ENCODE peak calls at places on chromosomes 11 and 22, in ten cellular contexts. W is HCT116, C is psoas muscle, F is transverse colon, V is OCI-LY7, A is endothelial cell of umbilical vein, Q is lung, P is A673, Z is neural progenitor cell, B is hepatocyte. M is an unnamed sample. For H3K36me3, the result is how much of the 10 kb centered on the place peaks cover.

GRCh38 chr22:31272522-31273446 is 19.5 kb downstream of the PIK3IP1 start:
- DNase-seq in B (peak), Z (peak), Q (peak), V (peak), W (peak), F (peak), P (peak), C (no peak), A (peak), M (no peak)

GRCh38 chr11:8090756-8091155 is 9.7 kb downstream of the TUB start:
- DNase-seq in A (peak), P (peak), V (peak), W (peak), F (no peak), Z (peak), Q (no peak), C (no peak), B (peak), M (no peak)

GRCh38 chr22:41048791-41049717 is 43.3 kb upstream of the EP300 start:
- DNase-seq in V (no peak), B (peak), C (peak), F (peak), A (peak), P (peak), W (no peak), Q (peak), Z (peak), M (peak)

GRCh38 chr11:69891421-69892236 is 72.4 kb upstream of the FGF3 start:
- DNase-seq in B (no peak), Z (no peak), A (no peak), W (no peak), V (no peak), C (peak), Q (no peak), F (peak), P (no peak), M (no peak)

GRCh38 chr11:133980665-133981064 is 23.9 kb upstream of the IGSF9B start:
- DNase-seq in W (no peak), P (no peak), C (no peak), A (no peak), Z (no peak), F (no peak), Q (no peak), B (no peak), V (no peak), M (no peak)

GRCh38 chr22:39434243-39434653 is 22.6 kb upstream of the MGAT3 start:
- DNase-seq in C (peak), Q (no peak), V (no peak), F (no peak), P (no peak), Z (no peak), W (no peak), B (no peak), A (no peak), M (no peak)

GRCh38 chr11:35036642-35037041 is 102.3 kb upstream of the CD44 start:
- DNase-seq in F (no peak), W (no peak), B (no peak), P (no peak), Q (no peak), C (no peak), V (no peak), A (no peak), Z (no peak), M (no peak)

GRCh38 chr11:67071420-67072284 is 15.0 kb downstream of the RHOD start:
- DNase-seq in Z (peak), B (peak), C (peak), A (peak), V (peak), W (no peak), P (peak), F (peak), Q (peak), M (no peak)

GRCh38 chr11:131969261-131969660 is 598.8 kb downstream of the NTM start:
- DNase-seq in C (no peak), W (no peak), A (no peak), V (no peak), P (no peak), B (no peak), Z (no peak), Q (no peak), F (no peak), M (no peak)

GRCh38 chr11:34840736-34841386 is 75.3 kb downstream of the APIP start:
- DNase-seq in A (peak), B (peak), F (peak), P (peak), Z (peak), V (peak), C (no peak), W (peak), Q (peak), M (no peak)

GRCh38 chr11:28860898-28861297 is 752.7 kb downstream of the METTL15 start:
- DNase-seq in A (peak), P (peak), W (peak), B (peak), Q (no peak), Z (no peak), V (no peak), F (no peak), C (no peak), M (no peak)

GRCh38 chr11:91608662-91609061 is 616.0 kb upstream of the FAT3 start:
- DNase-seq in B (no peak), A (peak), W (no peak), C (no peak), Z (no peak), F (no peak), Q (no peak), P (no peak), V (no peak), M (no peak)

GRCh38 chr11:76161261-76161961 is 44.9 kb downstream of the WNT11 start:
- DNase-seq in B (peak), Q (no peak), P (no peak), Z (peak), W (no peak), V (no peak), F (no peak), C (no peak), A (no peak), M (no peak)

GRCh38 chr11:103662880-103663279 is 373.6 kb upstream of the DDI1 start:
- DNase-seq in V (peak), Z (no peak), Q (no peak), W (no peak), P (no peak), A (peak), B (no peak), C (no peak), F (no peak), M (no peak)

GRCh38 chr11:63998558-63999348 is 12.5 kb downstream of the OTUB1 start:
- DNase-seq in Z (peak), A (no peak), V (no peak), B (no peak), Q (no peak), C (no peak), F (no peak), P (no peak), W (no peak), M (no peak)
- H3K4me3 ChIP-seq in Z (peak), A (no peak), V (no peak), B (no peak), Q (no peak), C (peak), F (no peak), P (no peak), W (no peak), M (no peak)

GRCh38 chr22:44326549-44326881 is 13.8 kb upstream of the SHISAL1 start:
- DNase-seq in A (no peak), P (no peak), Q (no peak), V (no peak), F (no peak), W (no peak), Z (no peak), C (no peak), B (no peak), M (no peak)

GRCh38 chr22:44328326-44328725 is 15.6 kb upstream of the SHISAL1 start:
- DNase-seq in Z (no peak), C (no peak), P (no peak), Q (no peak), A (no peak), V (no peak), W (no peak), F (no peak), B (no peak), M (no peak)

GRCh38 chr22:44329179-44329796 is 16.5 kb upstream of the SHISAL1 start:
- DNase-seq in F (peak), P (peak), W (no peak), Z (no peak), Q (no peak), B (no peak), C (no peak), V (peak), A (no peak), M (no peak)

GRCh38 chr22:44328762-44329161 is 16.0 kb upstream of the SHISAL1 start:
- DNase-seq in W (no peak), F (no peak), A (no peak), C (no peak), Z (no peak), V (peak), Q (no peak), B (no peak), P (no peak), M (no peak)

DNA sequence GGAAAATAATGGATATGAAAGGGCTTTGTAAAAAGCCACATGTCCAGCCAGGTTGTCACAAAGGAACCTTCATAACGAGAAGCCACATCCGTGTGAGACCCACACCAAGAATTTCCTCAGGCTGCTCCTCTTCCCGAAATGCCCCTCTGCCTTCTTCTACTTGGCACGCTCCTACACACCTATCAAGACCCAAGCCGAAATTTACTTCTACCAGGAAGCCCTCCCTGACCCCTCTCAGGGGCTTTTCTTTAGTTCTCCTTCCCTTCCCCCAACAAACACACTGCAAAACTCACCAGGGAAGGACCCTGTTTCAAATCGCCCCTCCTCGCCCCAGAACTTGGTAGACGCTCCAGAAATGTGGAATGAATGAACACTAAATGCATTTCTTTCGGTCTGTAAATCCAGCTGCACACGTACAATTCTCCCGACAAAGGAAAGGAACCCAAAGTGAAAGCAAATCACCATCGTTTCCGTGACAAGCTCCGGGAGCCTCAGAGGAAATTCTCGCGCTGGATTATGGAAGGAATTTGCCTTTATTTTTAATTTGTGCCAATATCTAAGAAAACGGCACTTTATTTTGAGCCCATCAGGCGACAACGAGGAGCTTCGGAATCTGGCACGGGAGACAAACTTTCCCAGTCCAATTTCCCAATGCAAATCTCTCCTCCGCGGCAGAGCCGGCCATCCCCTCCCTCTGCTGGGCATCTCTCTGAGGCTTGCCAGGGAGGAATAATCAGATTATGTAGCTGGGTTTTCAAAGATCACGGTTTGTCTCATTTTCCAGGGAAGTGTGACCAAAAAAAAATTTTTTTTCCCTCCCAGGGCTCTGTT is 13.2 kb upstream of the SHISAL1 start:
- DNase-seq in P (peak), W (no peak), V (no peak), Z (peak), Q (no peak), B (no peak), A (peak), C (no peak), F (no peak), M (no peak)
- TF ChIP-seq CTCF in P (peak), W (no peak), V (no peak), Z (peak), Q (no peak), B (peak), A (peak), C (no peak), F (peak), M (peak)

DNA sequence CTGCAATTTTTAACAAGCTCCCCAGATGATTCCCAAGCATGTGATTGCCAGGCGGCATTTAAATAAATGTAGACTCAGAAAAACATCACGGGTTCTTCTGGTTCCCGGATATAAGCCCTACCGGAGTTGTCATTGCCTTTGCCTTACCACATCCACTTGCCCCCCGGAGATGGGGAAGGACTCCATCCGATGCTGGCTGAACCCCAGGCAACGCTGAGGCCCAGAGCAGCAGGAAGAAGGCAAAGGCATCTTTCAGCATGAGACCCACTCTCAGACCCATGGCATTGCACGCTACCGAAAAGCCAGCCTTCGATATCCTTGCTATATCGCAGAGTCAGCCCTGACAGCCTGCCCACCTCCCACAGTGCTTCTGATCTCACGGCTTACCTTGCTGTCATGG is 134.1 kb downstream of the DSCAML1 start:
- DNase-seq in P (no peak), Q (no peak), V (no peak), W (no peak), B (no peak), C (no peak), F (no peak), A (no peak), Z (no peak), M (no peak)
- H3K36me3 ChIP-seq in P (under half), Q (under half), V (under half), W (under half), B (under half), C (under half), F (under half), A (under half), Z (under half), M (under half)

GRCh38 chr11:62508336-62509058 is 38.1 kb downstream of the AHNAK start:
- DNase-seq in W (peak), V (peak), C (peak), B (peak), Q (peak), F (peak), A (peak), P (peak), Z (peak), M (no peak)

GRCh38 chr11:62516736-62517371 is 29.8 kb downstream of the AHNAK start:
- DNase-seq in W (no peak), C (no peak), Z (no peak), A (no peak), B (no peak), V (no peak), P (no peak), Q (no peak), F (no peak), M (no peak)

GRCh38 chr11:62514151-62514550 is 32.5 kb downstream of the AHNAK start:
- DNase-seq in Z (no peak), Q (no peak), B (no peak), A (no peak), W (no peak), V (no peak), F (no peak), P (no peak), C (no peak), M (no peak)

GRCh38 chr11:62513651-62514050 is 33.0 kb downstream of the AHNAK start:
- DNase-seq in V (no peak), F (no peak), Q (no peak), B (no peak), C (no peak), P (no peak), Z (no peak), W (no peak), A (no peak), M (no peak)

GRCh38 chr11:62512961-62513360 is 33.6 kb downstream of the AHNAK start:
- DNase-seq in B (no peak), Z (no peak), V (no peak), A (no peak), C (no peak), P (no peak), W (no peak), F (no peak), Q (no peak), M (no peak)
- H3K4me3 ChIP-seq in B (no peak), Z (no peak), V (no peak), A (no peak), C (no peak), P (no peak), W (no peak), F (no peak), Q (no peak), M (no peak)

GRCh38 chr11:74572349-74572748 is 20.0 kb upstream of the POLD3 start:
- DNase-seq in V (no peak), F (no peak), B (no peak), A (no peak), C (no peak), P (no peak), W (no peak), Q (no peak), Z (no peak), M (no peak)
- TF ChIP-seq CTCF in V (no peak), F (no peak), B (no peak), A (no peak), C (no peak), P (no peak), W (no peak), Q (no peak), Z (no peak), M (no peak)

DNA sequence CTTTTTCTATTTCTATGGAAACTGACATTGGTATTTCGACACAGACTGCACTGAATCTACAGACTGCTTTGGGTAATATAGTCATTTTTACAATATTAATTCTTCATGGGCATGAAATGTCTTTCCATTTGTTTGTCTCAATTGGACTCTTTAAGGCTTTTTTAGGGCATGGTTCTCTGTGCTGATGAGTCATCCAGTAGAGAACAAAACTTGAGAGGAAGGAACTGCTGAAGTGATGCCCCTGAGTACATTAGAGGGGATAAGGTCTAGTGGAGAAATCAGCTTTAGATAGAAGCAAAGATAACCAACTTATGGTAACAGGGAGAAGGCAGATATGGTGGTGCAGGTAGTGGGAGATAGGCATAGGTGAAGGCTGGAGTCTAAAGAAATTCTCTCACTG is 25.1 kb downstream of the TSG101 start:
- DNase-seq in B (no peak), Q (no peak), P (no peak), V (no peak), Z (no peak), W (no peak), A (no peak), C (no peak), F (no peak), M (no peak)
- H3K36me3 ChIP-seq in B (under half), Q (under half), P (under half), V (half or more), Z (under half), W (under half), A (under half), C (under half), F (under half), M (under half)

GRCh38 chr22:36505998-36506635 is 723 bp downstream of the FOXRED2 start:
- DNase-seq in C (no peak), P (no peak), W (no peak), B (no peak), F (peak), Z (no peak), V (no peak), Q (no peak), A (no peak), M (no peak)

GRCh38 chr22:36510384-36510783 is 3.5 kb upstream of the FOXRED2 start:
- DNase-seq in P (no peak), Z (no peak), Q (no peak), V (no peak), C (peak), F (no peak), A (no peak), W (no peak), B (no peak), M (no peak)

GRCh38 chr22:36510966-36511881 is 4.4 kb upstream of the FOXRED2 start:
- DNase-seq in V (peak), B (peak), Q (no peak), A (peak), W (no peak), C (no peak), F (peak), P (peak), Z (peak), M (no peak)

GRCh38 chr22:36506637-36507517 is at the start of gene FOXRED2:
- DNase-seq in P (peak), Q (peak), V (peak), F (peak), W (no peak), B (peak), C (peak), A (peak), Z (peak), M (no peak)

DNA sequence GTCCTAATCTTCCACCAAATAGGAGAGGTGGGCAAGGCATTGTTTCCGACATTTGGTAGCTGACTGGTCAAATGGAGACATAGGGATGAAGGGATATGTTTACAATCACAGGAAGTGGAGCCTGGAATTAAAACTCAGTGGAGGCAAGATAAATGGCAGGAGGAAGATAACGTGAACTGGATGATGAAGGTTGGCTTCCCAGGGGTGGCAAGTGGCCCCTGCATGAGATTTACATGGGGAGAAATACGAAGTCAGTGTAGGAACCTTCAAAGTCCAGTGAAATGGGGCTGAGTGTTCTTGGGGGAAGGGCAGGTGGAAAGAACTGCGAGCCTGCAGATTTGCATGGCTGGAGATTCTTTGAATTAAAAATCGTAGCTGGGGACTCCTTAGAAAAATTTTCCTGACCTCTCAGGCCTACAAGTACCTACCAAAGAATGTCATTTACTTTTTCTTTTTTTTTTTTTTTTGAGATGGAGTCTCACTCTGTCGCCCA is 724 bp upstream of the FOXRED2 start:
- DNase-seq in Q (no peak), Z (no peak), C (no peak), V (no peak), F (no peak), B (no peak), A (no peak), P (no peak), W (no peak), M (no peak)
- H3K4me3 ChIP-seq in Q (no peak), Z (no peak), C (peak), V (peak), F (no peak), B (no peak), A (no peak), P (no peak), W (peak), M (no peak)

GRCh38 chr11:26551186-26551801 is 20.8 kb downstream of the MUC15 start:
- DNase-seq in Q (no peak), F (no peak), P (peak), A (no peak), Z (no peak), B (no peak), W (no peak), V (no peak), C (no peak), M (no peak)
- TF ChIP-seq CTCF in Q (no peak), F (no peak), P (peak), A (peak), Z (peak), B (peak), W (no peak), V (peak), C (no peak), M (peak)

DNA sequence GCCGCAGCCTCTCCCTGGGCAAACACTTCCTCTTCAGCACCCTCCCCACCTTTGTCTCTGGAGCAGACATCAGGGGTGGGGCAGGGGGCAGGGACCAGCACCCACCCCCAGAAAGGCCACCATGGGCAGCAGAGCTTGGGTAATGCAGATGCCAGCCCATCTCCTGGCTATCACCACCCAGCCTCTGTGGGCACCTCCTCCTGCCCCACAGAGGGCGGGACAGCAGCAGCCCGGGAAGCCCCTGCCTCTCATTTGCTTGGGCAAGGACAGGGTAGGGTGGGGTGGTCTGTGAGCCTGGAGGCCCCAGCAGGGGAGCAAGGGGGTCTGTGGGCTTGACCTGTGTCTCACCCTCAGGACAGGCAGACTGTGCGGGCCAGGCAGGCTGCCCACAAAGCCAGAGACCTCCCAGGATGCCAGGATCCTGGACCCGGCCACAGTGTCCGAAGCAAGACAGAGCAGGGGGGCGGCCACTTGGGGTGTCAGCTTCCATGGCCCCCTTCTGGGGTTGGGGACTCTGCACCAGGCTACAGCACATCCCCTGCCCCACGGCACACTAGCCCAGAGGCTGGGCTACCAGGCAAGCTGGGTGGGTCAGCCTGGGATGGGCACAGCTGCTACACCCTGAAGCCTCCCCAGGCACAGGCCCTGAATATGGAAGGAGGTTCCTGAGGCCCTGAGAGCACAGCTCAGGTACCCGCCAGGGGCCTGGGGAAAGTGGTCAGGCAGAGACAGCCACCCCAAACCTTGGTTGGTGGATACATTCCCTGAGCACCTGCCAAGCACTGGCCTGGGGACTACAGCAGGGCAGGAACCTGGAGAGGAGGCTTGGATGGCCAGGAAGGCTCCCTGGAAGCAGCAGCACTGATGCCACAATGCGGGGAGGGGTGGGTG is 4.5 kb downstream of the RNH1 start:
- DNase-seq in P (no peak), W (no peak), Z (no peak), A (no peak), F (no peak), V (no peak), C (peak), B (no peak), Q (no peak), M (no peak)
- H3K36me3 ChIP-seq in P (under half), W (under half), Z (under half), A (under half), F (under half), V (under half), C (under half), B (under half), Q (under half), M (under half)